ENCODE peak calls at places on chromosomes 3 and 15, in six cellular contexts. E is GM12892, F is K562, M is HepG2, V is H1, P is GM12878. C is an unnamed sample.

GRCh38 chr3:18445421-18446066 is 20.4 kb upstream of the SATB1 start:
- DNase-seq in E (no peak), F (no peak), M (no peak), V (no peak), P (no peak), C (no peak)

GRCh38 chr3:111761309-111761795 is 97.7 kb upstream of the PHLDB2 start:
- DNase-seq in E (no peak), F (no peak), M (no peak), V (no peak), P (no peak), C (no peak)

GRCh38 chr3:122938756-122939425 is 88.7 kb downstream of the SEMA5B start:
- DNase-seq in E (no peak), F (peak), M (no peak), V (no peak), P (no peak), C (no peak)

GRCh38 chr15:98124576-98124975 is 164.1 kb downstream of the ARRDC4 start:
- DNase-seq in E (no peak), F (no peak), M (no peak), V (no peak), P (no peak), C (no peak)

GRCh38 chr15:60635507-60636352 is 156.8 kb upstream of the ICE2 start:
- DNase-seq in E (peak), F (no peak), M (no peak), V (no peak), P (peak), C (no peak)

GRCh38 chr3:15265655-15266509 is 59.8 kb downstream of the CAPN7 start:
- DNase-seq in E (no peak), F (no peak), M (no peak), V (no peak), P (no peak), C (no peak)

GRCh38 chr3:181709537-181710279 is 2.0 kb upstream of the SOX2 start:
- DNase-seq in E (no peak), F (peak), M (peak), V (no peak), P (no peak), C (no peak)

GRCh38 chr15:68298882-68299381 is 21.4 kb downstream of the FEM1B start:
- DNase-seq in E (no peak), F (no peak), M (no peak), V (no peak), P (peak), C (no peak)

GRCh38 chr3:40997711-40998519 is 201.4 kb upstream of the CTNNB1 start:
- DNase-seq in E (no peak), F (no peak), M (no peak), V (no peak), P (no peak), C (no peak)

GRCh38 chr15:60798821-60799220 is 319.9 kb upstream of the ICE2 start:
- DNase-seq in E (no peak), F (no peak), M (peak), V (no peak), P (peak), C (no peak)

GRCh38 chr15:101048191-101049011 is 129.2 kb downstream of the LRRK1 start:
- DNase-seq in E (no peak), F (no peak), M (no peak), V (no peak), P (no peak), C (no peak)
- TF ChIP-seq POLR2A in E (no peak), F (no peak), M (no peak), V (no peak), P (no peak), C (no peak)

GRCh38 chr3:170301404-170301803 is 56.1 kb upstream of the SKIL start:
- DNase-seq in E (no peak), F (no peak), M (no peak), V (no peak), P (no peak), C (no peak)
- TF ChIP-seq POLR2AphosphoS5 in E (no peak), F (no peak), M (no peak), V (no peak), P (no peak), C (no peak)

DNA sequence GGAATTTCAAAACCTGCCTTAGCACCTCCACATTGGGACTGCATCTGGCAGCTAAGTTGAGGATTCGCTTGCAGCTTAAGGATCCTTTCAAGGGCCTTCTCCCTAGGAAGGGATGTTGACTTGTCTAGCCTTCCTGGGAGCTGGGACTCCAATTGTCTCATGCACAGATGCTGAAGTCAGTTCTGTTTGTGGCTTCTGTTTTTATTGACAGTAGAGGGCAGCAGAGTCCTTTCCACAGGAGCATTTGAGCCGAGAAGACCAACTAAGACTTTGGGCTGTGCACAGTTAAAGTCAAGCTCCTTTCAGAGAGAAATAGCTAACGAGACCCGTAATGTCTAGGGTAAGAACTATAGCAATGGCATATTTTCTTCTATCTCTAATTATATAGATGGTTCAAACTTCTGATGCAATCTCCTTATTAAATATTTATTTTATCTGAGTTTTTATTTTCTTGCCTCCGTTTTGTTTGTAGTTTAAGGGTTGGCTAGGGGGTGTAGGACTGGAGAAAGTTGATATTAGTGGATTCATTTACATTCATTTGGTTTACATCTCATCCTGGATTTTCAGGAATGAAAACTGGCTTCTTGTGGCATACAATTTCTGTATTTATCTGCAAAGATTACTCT is 59.7 kb upstream of the KBTBD8 start:
- DNase-seq in E (no peak), F (peak), M (peak), V (peak), P (peak), C (peak)
- TF ChIP-seq TAF1 in E (no peak), F (no peak), M (no peak), V (no peak), P (no peak), C (no peak)

GRCh38 chr15:75842722-75843617 is at the start of gene UBE2Q2:
- DNase-seq in E (peak), F (peak), M (peak), V (no peak), P (no peak), C (peak)
- TF ChIP-seq POLR2A in E (peak), F (peak), M (peak), V (peak), P (peak), C (no peak)

GRCh38 chr3:45644063-45644462 is 45.1 kb upstream of the SACM1L start:
- DNase-seq in E (no peak), F (no peak), M (peak), V (no peak), P (no peak), C (no peak)
- TF ChIP-seq POLR2AphosphoS5 in E (no peak), F (no peak), M (no peak), V (no peak), P (no peak), C (no peak)

GRCh38 chr15:56659197-56659596 is 74.1 kb downstream of the ZNF280D start:
- DNase-seq in E (no peak), F (no peak), M (no peak), V (no peak), P (no peak), C (no peak)
- TF ChIP-seq TAF1 in E (no peak), F (no peak), M (no peak), V (no peak), P (no peak), C (no peak)

DNA sequence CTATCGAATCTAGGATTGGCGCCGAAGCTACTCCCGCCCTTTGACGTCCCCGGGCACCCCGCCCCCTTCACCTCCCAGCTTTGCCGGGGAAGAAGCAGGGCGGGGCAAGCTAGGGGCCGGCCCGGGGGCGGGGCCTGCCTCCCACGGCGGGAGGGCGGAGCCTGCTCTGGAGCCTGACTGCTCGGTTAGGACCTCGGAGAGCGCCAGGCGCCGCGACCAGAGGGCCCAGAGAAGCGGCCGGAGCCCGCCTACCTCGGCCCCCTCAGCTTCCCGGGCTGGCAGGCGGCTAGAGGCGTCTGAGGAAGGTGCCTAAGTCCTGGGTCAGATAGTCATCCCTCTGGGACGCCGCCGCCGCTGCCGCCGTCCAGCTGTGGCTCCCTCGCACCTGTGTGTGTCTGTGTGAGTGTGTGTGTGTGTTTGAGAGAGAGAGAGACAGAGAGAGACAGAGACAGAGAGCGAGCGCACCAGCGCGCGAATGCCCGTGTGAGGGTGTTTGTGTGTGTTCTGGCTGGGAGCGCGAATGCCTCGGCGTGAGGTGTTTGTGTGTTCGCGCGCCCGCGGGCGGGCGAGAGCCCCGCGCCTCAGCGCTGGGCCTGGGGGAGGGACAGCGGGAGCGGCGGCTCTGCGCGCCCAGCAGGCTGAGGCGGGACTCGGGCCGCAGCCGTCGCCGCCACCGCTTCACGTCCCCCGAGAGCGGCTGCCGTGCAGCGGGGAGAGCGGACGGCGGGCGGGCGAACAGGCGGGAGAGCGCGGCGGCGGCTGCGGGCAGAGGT is at the start of gene STXBP5L:
- DNase-seq in E (peak), F (peak), M (peak), V (peak), P (no peak), C (peak)
- TF ChIP-seq POLR2A in E (no peak), F (no peak), M (no peak), V (peak), P (no peak), C (no peak)

GRCh38 chr15:63122002-63122893 is 587 bp downstream of the LACTB start:
- DNase-seq in E (peak), F (peak), M (peak), V (peak), P (peak), C (peak)
- TF ChIP-seq POLR2AphosphoS5 in E (no peak), F (no peak), M (peak), V (no peak), P (no peak), C (no peak)